ENCODE peak calls at places on chromosomes 6 and 20, in ten cellular contexts. One of them, this sample, is unnamed.

GRCh38 chr20:10404023-10404628 is 29.9 kb downstream of the MKKS start:
- DNase-seq in testis: no peak
- DNase-seq in upper lobe of right lung: no peak
- DNase-seq in lower lobe of right lung: no peak
- DNase-seq in left lung: no peak
- DNase-seq in heart left ventricle: no peak
- DNase-seq in kidney epithelial cell: no peak
- DNase-seq in foreskin fibroblast: no peak
- DNase-seq in tibial nerve: no peak
- DNase-seq in upper lobe of left lung: no peak
- DNase-seq in this sample: no peak

GRCh38 chr20:24990810-24991252 is 1.7 kb downstream of the APMAP start:
- DNase-seq in upper lobe of left lung: no peak
- DNase-seq in left lung: no peak
- DNase-seq in testis: no peak
- DNase-seq in upper lobe of right lung: no peak
- DNase-seq in foreskin fibroblast: no peak
- DNase-seq in kidney epithelial cell: no peak
- DNase-seq in lower lobe of right lung: no peak
- DNase-seq in tibial nerve: no peak
- DNase-seq in heart left ventricle: no peak
- DNase-seq in this sample: peak

GRCh38 chr6:107970255-107970654 is 12.2 kb upstream of the SEC63 start:
- DNase-seq in upper lobe of left lung: no peak
- DNase-seq in lower lobe of right lung: no peak
- DNase-seq in kidney epithelial cell: no peak
- DNase-seq in tibial nerve: no peak
- DNase-seq in left lung: no peak
- DNase-seq in foreskin fibroblast: no peak
- DNase-seq in upper lobe of right lung: no peak
- DNase-seq in heart left ventricle: no peak
- DNase-seq in testis: no peak
- DNase-seq in this sample: peak

GRCh38 chr6:27940766-27941165 is 16.3 kb upstream of the OR2B6 start:
- DNase-seq in left lung: no peak
- DNase-seq in lower lobe of right lung: no peak
- DNase-seq in kidney epithelial cell: no peak
- DNase-seq in heart left ventricle: no peak
- DNase-seq in upper lobe of right lung: no peak
- DNase-seq in upper lobe of left lung: no peak
- DNase-seq in foreskin fibroblast: no peak
- DNase-seq in testis: no peak
- DNase-seq in tibial nerve: no peak
- DNase-seq in this sample: no peak

GRCh38 chr20:53981752-53982437 is 88.5 kb downstream of the BCAS1 start:
- DNase-seq in tibial nerve: no peak
- DNase-seq in testis: no peak
- DNase-seq in kidney epithelial cell: no peak
- DNase-seq in upper lobe of left lung: no peak
- DNase-seq in left lung: no peak
- DNase-seq in heart left ventricle: no peak
- DNase-seq in upper lobe of right lung: no peak
- DNase-seq in lower lobe of right lung: no peak
- DNase-seq in foreskin fibroblast: no peak
- DNase-seq in this sample: no peak

GRCh38 chr6:13764996-13765395 is 49.4 kb downstream of the MCUR1 start:
- DNase-seq in upper lobe of right lung: no peak
- DNase-seq in lower lobe of right lung: no peak
- DNase-seq in tibial nerve: no peak
- DNase-seq in left lung: no peak
- DNase-seq in heart left ventricle: no peak
- DNase-seq in testis: no peak
- DNase-seq in kidney epithelial cell: no peak
- DNase-seq in foreskin fibroblast: no peak
- DNase-seq in upper lobe of left lung: no peak
- DNase-seq in this sample: no peak

GRCh38 chr6:44268095-44268628 is 2.1 kb upstream of the TMEM151B start:
- DNase-seq in heart left ventricle: no peak
- DNase-seq in left lung: no peak
- DNase-seq in tibial nerve: no peak
- DNase-seq in kidney epithelial cell: no peak
- DNase-seq in upper lobe of right lung: no peak
- DNase-seq in upper lobe of left lung: no peak
- DNase-seq in lower lobe of right lung: peak
- DNase-seq in testis: peak
- DNase-seq in foreskin fibroblast: no peak
- DNase-seq in this sample: no peak

GRCh38 chr6:34359438-34360158 is 32.9 kb downstream of the NUDT3 start:
- DNase-seq in left lung: no peak
- DNase-seq in upper lobe of left lung: no peak
- DNase-seq in tibial nerve: no peak
- DNase-seq in kidney epithelial cell: no peak
- DNase-seq in lower lobe of right lung: no peak
- DNase-seq in heart left ventricle: no peak
- DNase-seq in testis: no peak
- DNase-seq in upper lobe of right lung: no peak
- DNase-seq in foreskin fibroblast: no peak
- DNase-seq in this sample: no peak

GRCh38 chr6:69617163-69617562 is 179.6 kb downstream of the LMBRD1 start:
- DNase-seq in kidney epithelial cell: no peak
- DNase-seq in left lung: no peak
- DNase-seq in foreskin fibroblast: no peak
- DNase-seq in heart left ventricle: no peak
- DNase-seq in tibial nerve: no peak
- DNase-seq in upper lobe of left lung: no peak
- DNase-seq in upper lobe of right lung: no peak
- DNase-seq in testis: no peak
- DNase-seq in lower lobe of right lung: no peak
- DNase-seq in this sample: no peak

DNA sequence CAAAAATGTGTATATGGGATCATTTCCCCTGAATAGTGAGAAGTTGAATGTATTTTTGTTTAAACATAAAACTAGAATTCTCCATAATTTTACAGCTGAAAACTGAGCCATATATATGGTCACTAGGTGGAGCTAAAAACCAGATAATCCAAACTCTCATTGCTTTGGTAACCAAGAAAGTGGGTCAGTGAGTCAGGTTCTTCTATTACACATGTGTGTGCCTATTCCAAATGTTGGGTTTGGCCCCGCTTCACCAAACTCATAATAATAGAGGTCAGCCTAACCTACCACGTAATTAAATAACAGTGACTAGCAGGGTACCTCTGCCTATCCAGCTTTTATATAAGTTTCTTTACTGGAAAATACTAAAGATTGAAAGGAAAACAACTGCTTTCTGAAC is 19.3 kb upstream of the RNGTT start:
- DNase-seq in kidney epithelial cell: no peak
- DNase-seq in lower lobe of right lung: no peak
- DNase-seq in foreskin fibroblast: peak
- DNase-seq in testis: peak
- DNase-seq in heart left ventricle: peak
- DNase-seq in upper lobe of right lung: no peak
- DNase-seq in left lung: no peak
- DNase-seq in tibial nerve: no peak
- DNase-seq in upper lobe of left lung: no peak
- DNase-seq in this sample: peak
- TF ChIP-seq CTCF in kidney epithelial cell: peak
- TF ChIP-seq CTCF in lower lobe of right lung: peak
- TF ChIP-seq CTCF in foreskin fibroblast: peak
- TF ChIP-seq CTCF in testis: peak
- TF ChIP-seq CTCF in heart left ventricle: peak
- TF ChIP-seq CTCF in upper lobe of right lung: peak
- TF ChIP-seq CTCF in left lung: peak
- TF ChIP-seq CTCF in tibial nerve: peak
- TF ChIP-seq CTCF in upper lobe of left lung: peak
- TF ChIP-seq CTCF in this sample: peak

GRCh38 chr6:20213271-20213798 is 1.1 kb upstream of the MBOAT1 start:
- DNase-seq in tibial nerve: no peak
- DNase-seq in upper lobe of right lung: no peak
- DNase-seq in left lung: no peak
- DNase-seq in testis: no peak
- DNase-seq in heart left ventricle: no peak
- DNase-seq in kidney epithelial cell: no peak
- DNase-seq in upper lobe of left lung: no peak
- DNase-seq in lower lobe of right lung: no peak
- DNase-seq in foreskin fibroblast: no peak
- DNase-seq in this sample: no peak
- H3K4me3 ChIP-seq in tibial nerve: peak
- H3K4me3 ChIP-seq in upper lobe of right lung: peak
- H3K4me3 ChIP-seq in left lung: no peak
- H3K4me3 ChIP-seq in testis: peak
- H3K4me3 ChIP-seq in heart left ventricle: peak
- H3K4me3 ChIP-seq in kidney epithelial cell: peak
- H3K4me3 ChIP-seq in upper lobe of left lung: no peak
- H3K4me3 ChIP-seq in lower lobe of right lung: peak
- H3K4me3 ChIP-seq in foreskin fibroblast: peak
- H3K4me3 ChIP-seq in this sample: peak

GRCh38 chr20:46557231-46557956 is 6.9 kb upstream of the OCSTAMP start:
- DNase-seq in foreskin fibroblast: peak
- DNase-seq in testis: no peak
- DNase-seq in upper lobe of right lung: no peak
- DNase-seq in left lung: no peak
- DNase-seq in lower lobe of right lung: no peak
- DNase-seq in tibial nerve: no peak
- DNase-seq in heart left ventricle: no peak
- DNase-seq in kidney epithelial cell: no peak
- DNase-seq in upper lobe of left lung: no peak
- DNase-seq in this sample: no peak

GRCh38 chr20:46562009-46562372 is 11.5 kb upstream of the OCSTAMP start:
- DNase-seq in foreskin fibroblast: no peak
- DNase-seq in testis: no peak
- DNase-seq in lower lobe of right lung: no peak
- DNase-seq in upper lobe of left lung: no peak
- DNase-seq in left lung: no peak
- DNase-seq in tibial nerve: no peak
- DNase-seq in kidney epithelial cell: no peak
- DNase-seq in upper lobe of right lung: no peak
- DNase-seq in heart left ventricle: no peak
- DNase-seq in this sample: no peak

GRCh38 chr20:46559001-46559400 is 8.5 kb upstream of the OCSTAMP start:
- DNase-seq in left lung: no peak
- DNase-seq in upper lobe of right lung: no peak
- DNase-seq in kidney epithelial cell: no peak
- DNase-seq in lower lobe of right lung: no peak
- DNase-seq in upper lobe of left lung: no peak
- DNase-seq in foreskin fibroblast: no peak
- DNase-seq in heart left ventricle: no peak
- DNase-seq in testis: no peak
- DNase-seq in tibial nerve: no peak
- DNase-seq in this sample: no peak

GRCh38 chr20:46558511-46558959 is 8.1 kb upstream of the OCSTAMP start:
- DNase-seq in left lung: no peak
- DNase-seq in lower lobe of right lung: no peak
- DNase-seq in upper lobe of left lung: no peak
- DNase-seq in upper lobe of right lung: no peak
- DNase-seq in testis: peak
- DNase-seq in heart left ventricle: peak
- DNase-seq in tibial nerve: no peak
- DNase-seq in kidney epithelial cell: peak
- DNase-seq in foreskin fibroblast: peak
- DNase-seq in this sample: no peak

GRCh38 chr20:46559685-46560440 is 9.4 kb upstream of the OCSTAMP start:
- DNase-seq in lower lobe of right lung: no peak
- DNase-seq in tibial nerve: no peak
- DNase-seq in left lung: no peak
- DNase-seq in upper lobe of left lung: no peak
- DNase-seq in foreskin fibroblast: no peak
- DNase-seq in upper lobe of right lung: no peak
- DNase-seq in kidney epithelial cell: no peak
- DNase-seq in heart left ventricle: no peak
- DNase-seq in testis: peak
- DNase-seq in this sample: no peak
- TF ChIP-seq CTCF in lower lobe of right lung: no peak
- TF ChIP-seq CTCF in tibial nerve: no peak
- TF ChIP-seq CTCF in left lung: no peak
- TF ChIP-seq CTCF in upper lobe of left lung: no peak
- TF ChIP-seq CTCF in foreskin fibroblast: no peak
- TF ChIP-seq CTCF in upper lobe of right lung: no peak
- TF ChIP-seq CTCF in kidney epithelial cell: no peak
- TF ChIP-seq CTCF in heart left ventricle: no peak
- TF ChIP-seq CTCF in testis: no peak
- TF ChIP-seq CTCF in this sample: peak

GRCh38 chr6:24951831-24952299 is 16.1 kb upstream of the RIPOR2 start:
- DNase-seq in left lung: peak
- DNase-seq in upper lobe of left lung: no peak
- DNase-seq in testis: no peak
- DNase-seq in lower lobe of right lung: peak
- DNase-seq in tibial nerve: no peak
- DNase-seq in heart left ventricle: no peak
- DNase-seq in upper lobe of right lung: no peak
- DNase-seq in kidney epithelial cell: no peak
- DNase-seq in foreskin fibroblast: no peak
- DNase-seq in this sample: no peak
- H3K4me3 ChIP-seq in left lung: no peak
- H3K4me3 ChIP-seq in upper lobe of left lung: no peak
- H3K4me3 ChIP-seq in testis: no peak
- H3K4me3 ChIP-seq in lower lobe of right lung: peak
- H3K4me3 ChIP-seq in tibial nerve: no peak
- H3K4me3 ChIP-seq in heart left ventricle: no peak
- H3K4me3 ChIP-seq in upper lobe of right lung: no peak
- H3K4me3 ChIP-seq in kidney epithelial cell: no peak
- H3K4me3 ChIP-seq in foreskin fibroblast: no peak
- H3K4me3 ChIP-seq in this sample: no peak

DNA sequence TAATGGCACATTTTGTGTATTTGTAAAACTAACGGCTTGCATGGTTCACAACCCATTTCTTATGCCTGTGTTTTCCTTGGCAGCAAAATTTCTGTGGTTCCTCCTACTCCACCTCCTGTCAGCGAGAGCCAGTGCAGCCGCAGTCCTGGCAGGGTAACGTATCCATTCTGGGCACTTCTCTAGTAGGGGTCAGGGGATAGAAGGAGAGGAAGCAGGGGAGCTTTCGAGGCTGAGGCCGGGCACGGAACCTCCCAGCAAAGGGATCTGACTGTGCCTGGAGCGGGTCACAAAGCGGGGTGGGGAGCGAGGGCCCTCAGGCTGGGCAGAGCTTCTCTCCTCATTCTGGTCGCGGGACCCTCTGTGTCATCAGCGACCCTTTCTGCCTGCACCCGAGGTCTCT is 58.4 kb downstream of the SYTL3 start:
- DNase-seq in left lung: no peak
- DNase-seq in foreskin fibroblast: peak
- DNase-seq in heart left ventricle: peak
- DNase-seq in lower lobe of right lung: no peak
- DNase-seq in kidney epithelial cell: no peak
- DNase-seq in testis: peak
- DNase-seq in upper lobe of right lung: no peak
- DNase-seq in tibial nerve: no peak
- DNase-seq in upper lobe of left lung: peak
- DNase-seq in this sample: no peak
- TF ChIP-seq CTCF in left lung: no peak
- TF ChIP-seq CTCF in foreskin fibroblast: no peak
- TF ChIP-seq CTCF in heart left ventricle: no peak
- TF ChIP-seq CTCF in lower lobe of right lung: no peak
- TF ChIP-seq CTCF in kidney epithelial cell: peak
- TF ChIP-seq CTCF in testis: no peak
- TF ChIP-seq CTCF in upper lobe of right lung: no peak
- TF ChIP-seq CTCF in tibial nerve: no peak
- TF ChIP-seq CTCF in upper lobe of left lung: no peak
- TF ChIP-seq CTCF in this sample: no peak

GRCh38 chr6:6634735-6635075 is 46.2 kb downstream of the LY86 start:
- DNase-seq in lower lobe of right lung: no peak
- DNase-seq in foreskin fibroblast: no peak
- DNase-seq in kidney epithelial cell: no peak
- DNase-seq in heart left ventricle: no peak
- DNase-seq in upper lobe of left lung: no peak
- DNase-seq in testis: no peak
- DNase-seq in upper lobe of right lung: no peak
- DNase-seq in tibial nerve: no peak
- DNase-seq in left lung: no peak
- DNase-seq in this sample: no peak
- H3K4me3 ChIP-seq in lower lobe of right lung: no peak
- H3K4me3 ChIP-seq in foreskin fibroblast: no peak
- H3K4me3 ChIP-seq in kidney epithelial cell: no peak
- H3K4me3 ChIP-seq in heart left ventricle: no peak
- H3K4me3 ChIP-seq in upper lobe of left lung: no peak
- H3K4me3 ChIP-seq in testis: no peak
- H3K4me3 ChIP-seq in upper lobe of right lung: no peak
- H3K4me3 ChIP-seq in tibial nerve: no peak
- H3K4me3 ChIP-seq in left lung: no peak
- H3K4me3 ChIP-seq in this sample: no peak